ENCODE peak calls at places on chromosomes 11 and 22, in four cellular contexts. K, P, X and O are unnamed samples.

GRCh38 chr11:41612415-41612814 is 153.0 kb upstream of the LRRC4C start:
- DNase-seq in K (peak), P (no peak), X (no peak), O (no peak)

GRCh38 chr11:30143098-30143705 is 87.6 kb upstream of the FSHB start:
- DNase-seq in K (peak), X (no peak), P (no peak), O (peak)

GRCh38 chr11:120660024-120660565 is 148.5 kb downstream of the GRIK4 start:
- DNase-seq in K (peak), P (peak), X (no peak), O (no peak)

GRCh38 chr22:31347251-31348008 is 1.3 kb upstream of the PATZ1 start:
- DNase-seq in X (peak), P (peak), K (peak), O (peak)

GRCh38 chr11:116703421-116703820 is 69.4 kb downstream of the BUD13 start:
- DNase-seq in K (peak), P (no peak), X (peak), O (no peak)

GRCh38 chr22:32119568-32120235 is 39.4 kb downstream of the C22orf42 start:
- DNase-seq in X (no peak), P (no peak), K (no peak), O (no peak)

GRCh38 chr11:38593649-38594048 is 1995.6 kb upstream of the RAG2 start:
- DNase-seq in P (no peak), K (no peak), X (no peak), O (no peak)

GRCh38 chr22:34608716-34609115 is 457.2 kb upstream of the ISX start:
- DNase-seq in P (no peak), K (no peak), X (no peak), O (no peak)

GRCh38 chr11:23336961-23337360 is 476.7 kb upstream of the CCDC179 start:
- DNase-seq in X (no peak), K (no peak), P (no peak), O (no peak)
- TF ChIP-seq CTCF in X (no peak), K (no peak), P (no peak), O (no peak)

DNA sequence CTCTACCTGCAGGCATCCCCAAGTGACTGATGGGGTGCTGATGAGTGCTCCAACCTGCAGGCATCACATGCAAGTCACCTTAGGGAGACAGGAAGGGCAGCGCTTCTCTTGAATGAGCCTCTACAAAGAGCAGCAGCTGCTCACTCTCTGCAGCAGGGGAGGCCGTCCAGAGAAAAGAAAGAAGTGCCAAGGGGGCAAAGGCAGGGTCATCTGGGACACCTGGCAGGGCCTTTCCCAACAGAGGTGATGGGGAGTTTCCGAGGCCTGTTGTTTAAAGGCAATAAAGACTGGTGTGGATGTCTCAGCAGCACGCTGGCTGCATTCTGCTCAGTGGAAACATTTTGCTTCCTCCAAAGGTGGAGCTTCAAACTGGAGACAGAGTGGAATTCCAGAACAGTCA is 113.7 kb downstream of the ETS1 start:
- DNase-seq in X (no peak), K (no peak), P (no peak), O (no peak)
- H3K4me3 ChIP-seq in X (no peak), K (no peak), P (no peak), O (no peak)

DNA sequence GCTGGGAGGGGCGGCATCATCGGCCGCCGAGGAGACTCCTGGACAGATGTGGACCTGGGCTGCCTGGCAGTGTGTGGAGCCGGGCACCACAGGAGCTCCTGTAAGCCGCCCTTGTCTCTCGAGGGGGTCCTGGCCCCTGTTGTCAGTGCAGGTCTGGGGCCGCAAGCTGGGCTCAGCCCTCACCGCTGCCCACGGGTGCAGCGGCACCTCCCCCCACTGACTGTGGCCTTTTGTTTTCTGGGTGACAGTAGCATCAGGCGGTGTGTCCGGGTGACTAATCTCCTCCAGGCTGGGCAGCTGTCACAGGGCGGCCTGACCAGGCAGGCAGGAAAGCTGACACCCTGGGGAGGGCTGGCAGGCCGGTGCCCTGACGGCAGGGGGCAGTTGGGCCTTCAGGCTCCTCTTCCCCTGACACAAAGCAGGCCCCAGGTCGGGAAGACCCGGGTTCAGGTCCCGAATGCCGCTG is 16.2 kb downstream of the DGKZ start:
- DNase-seq in X (no peak), K (no peak), P (no peak), O (no peak)
- TF ChIP-seq CTCF in X (no peak), K (no peak), P (no peak), O (no peak)

GRCh38 chr11:123055132-123055924 is 6.6 kb downstream of the HSPA8 start:
- DNase-seq in K (no peak), P (no peak), X (no peak), O (no peak)

GRCh38 chr11:123054301-123055065 is 7.5 kb downstream of the HSPA8 start:
- DNase-seq in X (no peak), P (no peak), K (peak), O (no peak)

GRCh38 chr11:123060265-123061000 is 1.5 kb downstream of the HSPA8 start:
- DNase-seq in P (peak), K (no peak), X (no peak), O (no peak)

GRCh38 chr11:123056835-123057491 is 5.0 kb downstream of the HSPA8 start:
- DNase-seq in K (no peak), P (no peak), X (no peak), O (no peak)

DNA sequence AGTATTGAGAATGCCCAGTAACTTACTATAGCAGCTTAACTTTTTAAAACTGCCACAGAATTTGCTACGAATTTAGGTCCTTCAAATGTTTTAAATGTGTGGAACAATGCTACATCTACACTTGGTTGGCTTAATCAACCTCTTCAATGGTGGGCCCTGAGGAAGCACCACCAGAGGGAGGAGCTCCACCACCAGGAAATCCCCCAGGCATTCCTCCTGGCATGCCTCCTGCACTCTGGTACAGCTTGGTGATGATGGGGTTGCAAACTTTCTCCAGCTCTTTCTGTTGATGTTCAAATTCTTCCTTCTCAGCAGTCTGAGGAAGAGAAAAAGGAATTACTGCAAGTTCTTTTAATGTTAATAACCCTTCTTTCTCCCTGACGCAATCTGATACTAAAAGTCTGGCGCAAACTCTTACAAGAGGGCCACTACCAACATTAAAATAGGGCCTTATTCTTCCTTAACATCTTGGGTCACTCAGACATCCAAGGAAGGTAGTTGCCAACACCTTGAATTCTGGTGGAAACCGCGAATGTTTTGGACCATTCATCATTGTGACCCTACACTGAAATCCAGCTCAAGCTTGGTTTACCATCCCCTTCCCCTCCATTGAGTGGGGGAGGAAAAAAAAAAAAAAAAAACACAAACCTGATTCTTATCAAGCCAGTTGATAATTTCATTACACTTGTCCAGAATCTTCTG is 4.2 kb downstream of the HSPA8 start:
- DNase-seq in X (no peak), P (no peak), K (no peak), O (no peak)
- H3K4me3 ChIP-seq in X (no peak), P (no peak), K (no peak), O (peak)

GRCh38 chr11:122813176-122813917 is 25.0 kb upstream of the CRTAM start:
- DNase-seq in K (no peak), X (no peak), P (no peak), O (no peak)

GRCh38 chr11:122812612-122813011 is 25.7 kb upstream of the CRTAM start:
- DNase-seq in X (no peak), K (no peak), P (no peak), O (no peak)

GRCh38 chr11:122816701-122817100 is 21.6 kb upstream of the CRTAM start:
- DNase-seq in K (no peak), P (no peak), X (no peak), O (no peak)

GRCh38 chr11:122815900-122816299 is 22.4 kb upstream of the CRTAM start:
- DNase-seq in K (no peak), P (peak), X (no peak), O (no peak)

DNA sequence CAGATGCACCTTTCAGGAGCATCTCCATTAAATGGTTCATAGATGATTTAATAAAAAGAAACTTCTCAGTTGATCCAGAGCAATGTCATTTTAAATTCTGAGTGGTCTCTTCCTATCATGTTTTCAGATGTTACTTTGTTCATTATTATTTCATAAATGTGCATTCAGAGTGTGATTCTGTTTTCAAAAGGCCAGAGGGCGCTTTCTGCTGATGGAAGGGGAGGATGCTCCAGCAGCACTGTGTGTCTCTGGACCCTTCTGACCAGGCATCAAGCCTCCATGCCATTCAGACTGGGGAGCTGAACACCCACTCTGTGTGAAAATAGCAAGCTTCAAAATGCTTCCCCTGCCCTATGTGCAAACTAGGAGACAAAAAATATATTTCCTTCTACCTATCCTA is 23.9 kb upstream of the CRTAM start:
- DNase-seq in K (peak), P (peak), X (no peak), O (no peak)
- TF ChIP-seq CTCF in K (peak), P (no peak), X (no peak), O (peak)

DNA sequence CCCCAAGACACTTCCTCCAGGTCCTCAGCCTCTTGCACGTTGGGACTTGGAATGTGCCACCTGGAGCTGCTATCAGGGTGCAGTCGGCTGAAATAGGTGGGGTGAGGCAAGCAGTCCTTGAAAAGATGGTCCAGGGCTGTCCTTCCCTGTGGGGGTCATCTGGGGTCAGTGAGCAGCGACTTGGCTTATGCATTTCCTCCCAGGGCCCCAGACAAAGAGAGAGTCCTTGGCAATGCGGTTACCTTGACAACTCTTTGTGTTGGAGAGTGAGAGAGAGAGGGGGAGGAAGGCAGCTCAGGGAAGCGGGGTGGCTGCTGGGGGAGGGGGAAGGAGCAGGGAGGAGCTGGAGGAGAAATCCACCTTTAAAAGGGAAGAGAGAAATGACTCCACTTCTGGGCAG is 93.8 kb downstream of the MIAT start:
- DNase-seq in X (no peak), P (no peak), K (no peak), O (no peak)
- H3K4me3 ChIP-seq in X (no peak), P (no peak), K (no peak), O (no peak)

GRCh38 chr11:114201219-114201618 is 95.0 kb upstream of the NNMT start:
- DNase-seq in P (no peak), K (no peak), X (no peak), O (no peak)
- TF ChIP-seq CTCF in P (no peak), K (no peak), X (no peak), O (no peak)

DNA sequence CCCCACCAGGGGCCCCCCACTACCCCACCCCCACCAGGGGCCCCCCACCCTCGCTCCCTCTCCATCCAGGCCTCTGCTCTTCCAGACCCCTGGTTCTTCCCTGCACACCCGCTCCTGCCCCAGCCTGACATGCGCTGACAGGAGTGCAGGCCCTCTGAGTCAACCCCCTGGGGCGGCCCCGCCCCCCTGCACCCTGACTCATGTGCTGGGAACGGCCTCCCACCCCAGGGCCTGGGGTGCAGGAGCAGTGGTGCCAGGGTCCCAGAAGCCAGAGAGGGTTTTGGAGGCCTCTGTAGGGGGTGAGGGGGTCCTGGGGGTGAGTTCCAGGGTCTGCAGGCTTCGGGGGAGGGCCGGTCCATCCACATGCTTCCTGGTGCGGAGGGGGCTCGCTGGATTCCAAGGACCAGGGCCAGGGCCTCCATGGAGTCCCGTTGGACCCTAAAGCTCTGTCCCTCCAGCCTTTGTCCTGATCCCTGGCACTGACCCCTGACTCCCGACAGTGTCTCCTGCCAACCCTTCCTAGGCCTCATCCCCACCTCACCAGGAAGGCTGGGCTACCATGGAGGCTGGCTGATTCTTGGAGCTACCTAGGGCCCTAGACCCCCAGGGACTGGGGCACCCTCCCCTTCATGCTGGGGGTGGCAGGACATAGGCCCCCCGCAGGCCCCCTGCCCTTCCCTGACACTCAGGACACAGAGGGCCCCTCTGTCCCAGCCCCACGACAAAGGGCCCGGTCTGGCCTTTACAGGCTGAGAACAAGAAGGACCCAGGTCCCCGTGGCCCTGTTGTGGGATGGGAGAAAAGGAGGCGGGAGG is 583 bp upstream of the PKP3 start:
- DNase-seq in K (peak), P (peak), X (no peak), O (no peak)
- H3K4me3 ChIP-seq in K (peak), P (no peak), X (no peak), O (no peak)

GRCh38 chr11:61645179-61645868 is 34.9 kb upstream of the DAGLA start:
- DNase-seq in K (no peak), X (no peak), P (no peak), O (no peak)
- TF ChIP-seq CTCF in K (no peak), X (no peak), P (no peak), O (no peak)

DNA sequence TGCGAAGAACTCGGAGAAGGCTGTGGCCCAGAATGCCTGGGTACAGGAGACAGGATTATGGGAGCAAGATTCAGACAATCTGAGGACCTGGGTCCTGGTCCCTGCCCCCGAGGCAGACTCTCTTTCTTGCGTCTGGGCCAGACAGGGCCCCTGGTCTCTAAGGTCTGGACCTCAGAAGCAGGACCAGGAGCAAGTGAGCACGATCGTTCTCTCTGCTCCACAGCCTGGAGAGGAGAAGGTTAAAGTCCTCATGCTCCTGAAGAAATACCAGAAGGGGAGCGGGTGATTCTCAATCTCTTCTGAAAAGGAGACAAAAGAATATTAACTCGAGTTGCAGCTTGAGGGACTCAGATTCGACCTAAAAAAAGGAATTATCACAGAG is 349.9 kb downstream of the CADM1 start:
- DNase-seq in P (no peak), X (no peak), K (no peak), O (no peak)
- H3K4me3 ChIP-seq in P (no peak), X (no peak), K (no peak), O (no peak)